ENCODE peak calls at places on chromosome 13, in five cellular contexts. M is heart right ventricle; B is endothelial cell; H is CD4-positive, alpha-beta memory T cell; N is T-helper 9 cell. J is an unnamed sample.

GRCh38 chr13:100951031-100951430 is 276.4 kb upstream of the TMTC4 start:
- DNase-seq in N (no peak), H (no peak), B (no peak), M (no peak), J (no peak)

GRCh38 chr13:80037505-80037888 is 303.4 kb downstream of the SPRY2 start:
- DNase-seq in H (no peak), N (no peak), M (no peak), B (no peak), J (no peak)

GRCh38 chr13:62278271-62278670 is 862.6 kb upstream of the PCDH20 start:
- DNase-seq in M (no peak), B (no peak), H (no peak), N (no peak), J (no peak)

GRCh38 chr13:47287291-47287751 is 390.5 kb upstream of the HTR2A start:
- DNase-seq in B (no peak), M (no peak), H (no peak), N (no peak), J (no peak)

GRCh38 chr13:94233401-94233800 is 246.1 kb downstream of the DCT start:
- DNase-seq in N (no peak), M (no peak), H (no peak), B (no peak), J (no peak)

GRCh38 chr13:33229446-33230177 is 55.9 kb downstream of the STARD13 start:
- DNase-seq in H (no peak), M (no peak), N (no peak), B (no peak), J (no peak)

GRCh38 chr13:106919638-106920037 is 351.7 kb upstream of the ARGLU1 start:
- DNase-seq in M (peak), H (no peak), B (peak), N (no peak), J (no peak)

GRCh38 chr13:44373601-44374347 is at the start of gene SERP2:
- DNase-seq in H (no peak), M (peak), N (no peak), B (peak), J (no peak)

GRCh38 chr13:83312194-83312593 is 570.1 kb downstream of the SLITRK1 start:
- DNase-seq in N (no peak), H (no peak), M (no peak), B (no peak), J (no peak)

GRCh38 chr13:109273326-109273751 is 513.0 kb downstream of the IRS2 start:
- DNase-seq in N (no peak), H (no peak), M (no peak), B (no peak), J (no peak)

GRCh38 chr13:33642374-33643065 is 175.4 kb upstream of the RFC3 start:
- DNase-seq in N (no peak), H (no peak), M (no peak), B (no peak), J (no peak)